ENCODE peak calls at places on chromosome 4, in six cellular contexts. One of them, this sample, is unnamed.

GRCh38 chr4:125546272-125546671 is 231.5 kb downstream of the FAT4 start:
- DNase-seq in lower lobe of right lung: no peak
- DNase-seq in stomach: no peak
- DNase-seq in suprapubic skin: no peak
- DNase-seq in fibroblast of lung: no peak
- DNase-seq in tibial artery: no peak
- DNase-seq in this sample: no peak

GRCh38 chr4:71163317-71163716 is 169.9 kb downstream of the DCK start:
- DNase-seq in lower lobe of right lung: no peak
- DNase-seq in stomach: no peak
- DNase-seq in suprapubic skin: no peak
- DNase-seq in fibroblast of lung: no peak
- DNase-seq in tibial artery: no peak
- DNase-seq in this sample: no peak

GRCh38 chr4:156956359-156956758 is 15.2 kb downstream of the PDGFC start:
- DNase-seq in lower lobe of right lung: no peak
- DNase-seq in stomach: no peak
- DNase-seq in suprapubic skin: no peak
- DNase-seq in fibroblast of lung: no peak
- DNase-seq in tibial artery: no peak
- DNase-seq in this sample: no peak

GRCh38 chr4:88441696-88442095 is 15.2 kb upstream of the HERC5 start:
- DNase-seq in lower lobe of right lung: no peak
- DNase-seq in stomach: no peak
- DNase-seq in suprapubic skin: no peak
- DNase-seq in fibroblast of lung: no peak
- DNase-seq in tibial artery: no peak
- DNase-seq in this sample: no peak

GRCh38 chr4:37812713-37813112 is 13.8 kb upstream of the PGM2 start:
- DNase-seq in lower lobe of right lung: no peak
- DNase-seq in stomach: no peak
- DNase-seq in suprapubic skin: no peak
- DNase-seq in fibroblast of lung: peak; percentile 70
- DNase-seq in tibial artery: no peak
- DNase-seq in this sample: no peak

GRCh38 chr4:145935253-145936141 is 3.1 kb downstream of the ZNF827 start:
- DNase-seq in lower lobe of right lung: peak; percentile 44
- DNase-seq in stomach: peak; percentile 31
- DNase-seq in suprapubic skin: no peak
- DNase-seq in fibroblast of lung: peak; percentile 34
- DNase-seq in tibial artery: no peak
- DNase-seq in this sample: no peak

GRCh38 chr4:11548529-11549176 is 120.0 kb upstream of the HS3ST1 start:
- DNase-seq in lower lobe of right lung: no peak
- DNase-seq in stomach: no peak
- DNase-seq in suprapubic skin: no peak
- DNase-seq in fibroblast of lung: no peak
- DNase-seq in tibial artery: no peak
- DNase-seq in this sample: no peak

GRCh38 chr4:68368566-68369473 is 18.9 kb upstream of the YTHDC1 start:
- DNase-seq in lower lobe of right lung: no peak
- DNase-seq in stomach: no peak
- DNase-seq in suprapubic skin: no peak
- DNase-seq in fibroblast of lung: peak; percentile 31
- DNase-seq in tibial artery: no peak
- DNase-seq in this sample: no peak

GRCh38 chr4:100935090-100935489 is 412.2 kb downstream of the PPP3CA start:
- DNase-seq in lower lobe of right lung: no peak
- DNase-seq in stomach: no peak
- DNase-seq in suprapubic skin: no peak
- DNase-seq in fibroblast of lung: peak; percentile 5
- DNase-seq in tibial artery: no peak
- DNase-seq in this sample: no peak

GRCh38 chr4:156832886-156833285 is 138.7 kb downstream of the PDGFC start:
- DNase-seq in lower lobe of right lung: no peak
- DNase-seq in stomach: no peak
- DNase-seq in suprapubic skin: no peak
- DNase-seq in fibroblast of lung: peak; percentile 55
- DNase-seq in tibial artery: no peak
- DNase-seq in this sample: no peak

GRCh38 chr4:76723916-76724315 is 174.0 kb downstream of the SOWAHB start:
- DNase-seq in lower lobe of right lung: no peak
- DNase-seq in stomach: no peak
- DNase-seq in suprapubic skin: no peak
- DNase-seq in fibroblast of lung: peak; percentile 64
- DNase-seq in tibial artery: no peak
- DNase-seq in this sample: no peak

GRCh38 chr4:71184195-71184781 is 154.5 kb upstream of the SLC4A4 start:
- DNase-seq in lower lobe of right lung: no peak
- DNase-seq in stomach: peak; percentile 65
- DNase-seq in suprapubic skin: no peak
- DNase-seq in fibroblast of lung: peak; percentile 76
- DNase-seq in tibial artery: peak; percentile 37
- DNase-seq in this sample: no peak

GRCh38 chr4:109574931-109575804 is 15.1 kb downstream of the MCUB start:
- DNase-seq in lower lobe of right lung: no peak
- DNase-seq in stomach: no peak
- DNase-seq in suprapubic skin: no peak
- DNase-seq in fibroblast of lung: no peak
- DNase-seq in tibial artery: no peak
- DNase-seq in this sample: no peak

GRCh38 chr4:158821228-158822009 is 52.6 kb downstream of the FNIP2 start:
- DNase-seq in lower lobe of right lung: no peak
- DNase-seq in stomach: no peak
- DNase-seq in suprapubic skin: no peak
- DNase-seq in fibroblast of lung: no peak
- DNase-seq in tibial artery: no peak
- DNase-seq in this sample: no peak

GRCh38 chr4:98747659-98748091 is 89.3 kb upstream of the TSPAN5 start:
- DNase-seq in lower lobe of right lung: no peak
- DNase-seq in stomach: no peak
- DNase-seq in suprapubic skin: no peak
- DNase-seq in fibroblast of lung: no peak
- DNase-seq in tibial artery: no peak
- DNase-seq in this sample: no peak

GRCh38 chr4:99816611-99817309 is at the start of gene DAPP1:
- DNase-seq in lower lobe of right lung: peak; percentile 70
- DNase-seq in stomach: peak; percentile 74
- DNase-seq in suprapubic skin: peak; percentile 82
- DNase-seq in fibroblast of lung: no peak
- DNase-seq in tibial artery: peak; percentile 31
- DNase-seq in this sample: peak; percentile 10

GRCh38 chr4:154559931-154560801 is 2.6 kb upstream of the FGB start:
- DNase-seq in lower lobe of right lung: no peak
- DNase-seq in stomach: no peak
- DNase-seq in suprapubic skin: no peak
- DNase-seq in fibroblast of lung: no peak
- DNase-seq in tibial artery: no peak
- DNase-seq in this sample: no peak

GRCh38 chr4:170589597-170590191 is 499.9 kb upstream of the AADAT start:
- DNase-seq in lower lobe of right lung: no peak
- DNase-seq in stomach: no peak
- DNase-seq in suprapubic skin: no peak
- DNase-seq in fibroblast of lung: no peak
- DNase-seq in tibial artery: no peak
- DNase-seq in this sample: no peak

GRCh38 chr4:87092389-87093141 is 127.9 kb downstream of the KLHL8 start:
- DNase-seq in lower lobe of right lung: peak; percentile 86
- DNase-seq in stomach: peak; percentile 72
- DNase-seq in suprapubic skin: no peak
- DNase-seq in fibroblast of lung: peak; percentile 82
- DNase-seq in tibial artery: peak; percentile 55
- DNase-seq in this sample: peak; percentile 73

GRCh38 chr4:156677136-156677535 is 294.5 kb downstream of the PDGFC start:
- DNase-seq in lower lobe of right lung: no peak
- DNase-seq in stomach: no peak
- DNase-seq in suprapubic skin: no peak
- DNase-seq in fibroblast of lung: peak; percentile 31
- DNase-seq in tibial artery: no peak
- DNase-seq in this sample: no peak

GRCh38 chr4:26815199-26815598 is 45.4 kb upstream of the STIM2 start:
- DNase-seq in lower lobe of right lung: no peak
- DNase-seq in stomach: no peak
- DNase-seq in suprapubic skin: no peak
- DNase-seq in fibroblast of lung: no peak
- DNase-seq in tibial artery: no peak
- DNase-seq in this sample: no peak

GRCh38 chr4:56414135-56414675 is 21.2 kb downstream of the PPAT start:
- DNase-seq in lower lobe of right lung: no peak
- DNase-seq in stomach: no peak
- DNase-seq in suprapubic skin: no peak
- DNase-seq in fibroblast of lung: peak; percentile 33
- DNase-seq in tibial artery: no peak
- DNase-seq in this sample: no peak

GRCh38 chr4:39730067-39730466 is 32.1 kb downstream of the UBE2K start:
- DNase-seq in lower lobe of right lung: no peak
- DNase-seq in stomach: no peak
- DNase-seq in suprapubic skin: no peak
- DNase-seq in fibroblast of lung: no peak
- DNase-seq in tibial artery: no peak
- DNase-seq in this sample: no peak

GRCh38 chr4:186621959-186622553 is 66.7 kb upstream of the MTNR1A start:
- DNase-seq in lower lobe of right lung: no peak
- DNase-seq in stomach: no peak
- DNase-seq in suprapubic skin: no peak
- DNase-seq in fibroblast of lung: peak; percentile 88
- DNase-seq in tibial artery: no peak
- DNase-seq in this sample: no peak
- TF ChIP-seq CTCF in lower lobe of right lung: no peak
- TF ChIP-seq CTCF in stomach: no peak
- TF ChIP-seq CTCF in suprapubic skin: no peak
- TF ChIP-seq CTCF in fibroblast of lung: peak; percentile 79
- TF ChIP-seq CTCF in tibial artery: peak; percentile 49
- TF ChIP-seq CTCF in this sample: no peak

GRCh38 chr4:152099555-152099954 is 338.7 kb upstream of the GATB start:
- DNase-seq in lower lobe of right lung: no peak
- DNase-seq in stomach: no peak
- DNase-seq in suprapubic skin: no peak
- DNase-seq in fibroblast of lung: no peak
- DNase-seq in tibial artery: no peak
- DNase-seq in this sample: no peak

GRCh38 chr4:152098365-152099060 is 337.7 kb upstream of the GATB start:
- DNase-seq in lower lobe of right lung: no peak
- DNase-seq in stomach: no peak
- DNase-seq in suprapubic skin: no peak
- DNase-seq in fibroblast of lung: no peak
- DNase-seq in tibial artery: no peak
- DNase-seq in this sample: no peak

GRCh38 chr4:152097371-152097770 is 336.6 kb upstream of the GATB start:
- DNase-seq in lower lobe of right lung: no peak
- DNase-seq in stomach: no peak
- DNase-seq in suprapubic skin: no peak
- DNase-seq in fibroblast of lung: no peak
- DNase-seq in tibial artery: no peak
- DNase-seq in this sample: no peak

GRCh38 chr4:152100378-152101201 is 339.8 kb upstream of the GATB start:
- DNase-seq in lower lobe of right lung: no peak
- DNase-seq in stomach: peak; percentile 37
- DNase-seq in suprapubic skin: no peak
- DNase-seq in fibroblast of lung: no peak
- DNase-seq in tibial artery: no peak
- DNase-seq in this sample: no peak

DNA sequence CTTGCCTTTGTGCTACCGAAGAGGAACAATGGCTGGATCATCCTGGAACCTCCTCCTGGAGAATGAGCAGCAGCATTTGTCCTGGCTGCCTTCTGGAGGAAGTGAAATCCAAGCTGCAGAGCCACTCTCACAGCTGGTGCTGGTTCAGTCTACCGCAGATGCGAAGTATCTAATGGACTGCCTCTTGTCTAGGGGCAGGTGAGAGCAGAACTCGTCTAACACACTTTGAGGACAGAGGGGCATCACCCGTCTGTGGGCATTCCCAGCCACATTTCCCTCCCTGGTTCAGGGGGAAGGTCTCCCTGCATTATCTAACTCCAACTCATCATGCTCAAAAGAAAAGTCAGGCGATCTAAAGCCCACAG is 338.2 kb upstream of the GATB start:
- DNase-seq in lower lobe of right lung: no peak
- DNase-seq in stomach: no peak
- DNase-seq in suprapubic skin: no peak
- DNase-seq in fibroblast of lung: no peak
- DNase-seq in tibial artery: no peak
- DNase-seq in this sample: no peak
- H3K4me1 ChIP-seq in lower lobe of right lung: peaks cover 10% of the 10 kb centered on the region
- H3K4me1 ChIP-seq in stomach: peaks cover 45% of the 10 kb centered on the region
- H3K4me1 ChIP-seq in suprapubic skin: peaks cover 19% of the 10 kb centered on the region
- H3K4me1 ChIP-seq in fibroblast of lung: peaks cover 7% of the 10 kb centered on the region
- H3K4me1 ChIP-seq in tibial artery: peaks cover 3% of the 10 kb centered on the region
- H3K4me1 ChIP-seq in this sample: no peaks in the 10 kb centered on the region

GRCh38 chr4:80336582-80336981 is 1.1 kb downstream of the CFAP299 start:
- DNase-seq in lower lobe of right lung: no peak
- DNase-seq in stomach: no peak
- DNase-seq in suprapubic skin: no peak
- DNase-seq in fibroblast of lung: peak; percentile 40
- DNase-seq in tibial artery: no peak
- DNase-seq in this sample: no peak
- H3K4me3 ChIP-seq in lower lobe of right lung: peak overlapping the region; percentile 64
- H3K4me3 ChIP-seq in stomach: peak overlapping the region; percentile 68
- H3K4me3 ChIP-seq in suprapubic skin: peak overlapping the region; percentile 58
- H3K4me3 ChIP-seq in fibroblast of lung: peak overlapping the region; percentile 81
- H3K4me3 ChIP-seq in tibial artery: no peak overlapping the region
- H3K4me3 ChIP-seq in this sample: peak overlapping the region; percentile 63

GRCh38 chr4:7041246-7041645 is 1.9 kb upstream of the TADA2B start:
- DNase-seq in lower lobe of right lung: no peak
- DNase-seq in stomach: no peak
- DNase-seq in suprapubic skin: peak; percentile 65
- DNase-seq in fibroblast of lung: no peak
- DNase-seq in tibial artery: no peak
- DNase-seq in this sample: no peak

GRCh38 chr4:7034262-7035081 is 8.7 kb upstream of the TADA2B start:
- DNase-seq in lower lobe of right lung: peak; percentile 75
- DNase-seq in stomach: peak; percentile 83
- DNase-seq in suprapubic skin: peak; percentile 75
- DNase-seq in fibroblast of lung: peak; percentile 24
- DNase-seq in tibial artery: no peak
- DNase-seq in this sample: no peak

GRCh38 chr4:7041851-7042696 is 1.1 kb upstream of the TADA2B start:
- DNase-seq in lower lobe of right lung: peak; percentile 84
- DNase-seq in stomach: peak; percentile 61
- DNase-seq in suprapubic skin: peak; percentile 87
- DNase-seq in fibroblast of lung: no peak
- DNase-seq in tibial artery: peak; percentile 63
- DNase-seq in this sample: peak; percentile 41

GRCh38 chr4:7040760-7041159 is 2.4 kb upstream of the TADA2B start:
- DNase-seq in lower lobe of right lung: no peak
- DNase-seq in stomach: no peak
- DNase-seq in suprapubic skin: no peak
- DNase-seq in fibroblast of lung: no peak
- DNase-seq in tibial artery: no peak
- DNase-seq in this sample: no peak

DNA sequence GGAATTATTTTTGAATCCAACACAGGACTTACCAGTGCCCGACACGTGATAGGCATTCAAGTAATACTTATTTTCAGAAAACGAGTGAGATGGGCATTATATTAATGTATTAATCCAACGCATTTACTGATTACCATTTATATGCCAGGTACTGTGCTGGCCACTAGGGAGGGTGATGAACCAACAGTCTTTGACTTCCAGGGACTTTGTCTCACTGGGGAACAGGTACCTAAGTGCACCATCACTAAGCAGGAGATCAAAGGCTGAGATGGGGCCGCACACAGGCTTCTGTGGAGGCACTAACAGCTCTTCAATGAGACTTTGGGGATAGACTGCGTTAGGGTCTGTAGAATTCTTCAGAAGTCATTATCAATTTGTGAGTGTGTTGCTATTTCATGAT is 5.7 kb upstream of the TADA2B start:
- DNase-seq in lower lobe of right lung: no peak
- DNase-seq in stomach: no peak
- DNase-seq in suprapubic skin: no peak
- DNase-seq in fibroblast of lung: no peak
- DNase-seq in tibial artery: no peak
- DNase-seq in this sample: no peak
- TF ChIP-seq CTCF in lower lobe of right lung: no peak
- TF ChIP-seq CTCF in stomach: peak; percentile 25
- TF ChIP-seq CTCF in suprapubic skin: no peak
- TF ChIP-seq CTCF in fibroblast of lung: no peak
- TF ChIP-seq CTCF in tibial artery: no peak
- TF ChIP-seq CTCF in this sample: no peak